ENCODE peak calls at places on chromosomes 13 and 19, in eight cellular contexts. K, J, H, U, B, P, I and X are unnamed samples.
A peak's percentile ranks its signal among the peaks of the same experiment; 100 is the strongest.

GRCh38 chr13:75368167-75368566 is 113.8 kb downstream of the TBC1D4 start:
- DNase-seq in K (no peak), J (peak; percentile 55), H (no peak), U (peak; percentile 51), B (no peak), P (no peak), I (peak; percentile 93), X (no peak)

GRCh38 chr19:37928527-37929286 is 21.7 kb downstream of the SIPA1L3 start:
- DNase-seq in K (no peak), J (no peak), H (no peak), U (no peak), B (no peak), P (no peak), I (no peak), X (no peak)

GRCh38 chr19:43395561-43395960 is 19.1 kb upstream of the TEX101 start:
- DNase-seq in K (no peak), J (no peak), H (no peak), U (no peak), B (no peak), P (no peak), I (no peak), X (no peak)

GRCh38 chr19:16070366-16070990 is 5.8 kb upstream of the TPM4 start:
- DNase-seq in K (peak; percentile 90), J (no peak), H (peak; percentile 53), U (no peak), B (no peak), P (peak; percentile 71), I (peak; percentile 81), X (peak; percentile 52)

GRCh38 chr19:12766051-12766521 is 9.3 kb downstream of the HOOK2 start:
- DNase-seq in K (no peak), J (peak; percentile 82), H (peak; percentile 80), U (no peak), B (no peak), P (peak; percentile 78), I (peak; percentile 88), X (peak; percentile 64)

GRCh38 chr19:16074488-16075365 is 1.6 kb upstream of the TPM4 start:
- DNase-seq in K (no peak), J (no peak), H (no peak), U (no peak), B (no peak), P (no peak), I (no peak), X (no peak)

GRCh38 chr13:44111701-44112100 is 232.0 kb downstream of the LACC1 start:
- DNase-seq in K (no peak), J (no peak), H (no peak), U (no peak), B (no peak), P (no peak), I (no peak), X (no peak)

GRCh38 chr13:60654405-60654804 is 257.4 kb downstream of the TDRD3 start:
- DNase-seq in K (no peak), J (peak; percentile 82), H (no peak), U (no peak), B (peak; percentile 45), P (no peak), I (peak; percentile 56), X (no peak)

GRCh38 chr13:36344886-36345437 is 1.2 kb downstream of the SPART start:
- DNase-seq in K (peak; percentile 11), J (peak; percentile 35), H (no peak), U (no peak), B (peak; percentile 56), P (no peak), I (no peak), X (no peak)

GRCh38 chr13:53703371-53704080 is 674.9 kb downstream of the OLFM4 start:
- DNase-seq in K (no peak), J (no peak), H (no peak), U (no peak), B (peak; percentile 96), P (no peak), I (no peak), X (no peak)

GRCh38 chr13:37037231-37037630 is 22.3 kb downstream of the SUPT20H start:
- DNase-seq in K (no peak), J (no peak), H (no peak), U (no peak), B (no peak), P (no peak), I (no peak), X (no peak)

GRCh38 chr13:37531054-37531453 is 67.5 kb downstream of the POSTN start:
- DNase-seq in K (no peak), J (no peak), H (no peak), U (no peak), B (no peak), P (no peak), I (no peak), X (no peak)

GRCh38 chr19:49058592-49058991 is 1.0 kb upstream of the CGB7 start:
- DNase-seq in K (no peak), J (peak; percentile 32), H (no peak), U (no peak), B (no peak), P (no peak), I (no peak), X (peak; percentile 25)

GRCh38 chr19:7230826-7231225 is 63.4 kb downstream of the INSR start:
- DNase-seq in K (no peak), J (no peak), H (no peak), U (no peak), B (no peak), P (no peak), I (no peak), X (no peak)

GRCh38 chr13:49308104-49308875 is 60.6 kb downstream of the CDADC1 start:
- DNase-seq in K (no peak), J (peak; percentile 41), H (no peak), U (no peak), B (no peak), P (no peak), I (peak; percentile 13), X (no peak)

GRCh38 chr13:41222259-41222852 is 28.0 kb upstream of the KBTBD7 start:
- DNase-seq in K (peak; percentile 59), J (peak; percentile 77), H (no peak), U (peak; percentile 12), B (peak; percentile 55), P (peak; percentile 40), I (peak; percentile 72), X (peak; percentile 4)

GRCh38 chr13:52447354-52447753 is 3.1 kb downstream of the VPS36 start:
- DNase-seq in K (no peak), J (no peak), H (no peak), U (no peak), B (no peak), P (no peak), I (no peak), X (no peak)

GRCh38 chr19:11797491-11797890 is 832 bp upstream of the ZNF491 start:
- DNase-seq in K (peak; percentile 79), J (peak; percentile 81), H (peak; percentile 46), U (peak; percentile 41), B (peak; percentile 13), P (peak; percentile 63), I (peak; percentile 66), X (peak; percentile 64)

GRCh38 chr19:6086081-6086858 is 24.0 kb downstream of the RFX2 start:
- DNase-seq in K (no peak), J (no peak), H (no peak), U (no peak), B (no peak), P (no peak), I (peak; percentile 70), X (no peak)

GRCh38 chr19:18408053-18408476 is 10.6 kb upstream of the LRRC25 start:
- DNase-seq in K (no peak), J (peak; percentile 59), H (no peak), U (peak; percentile 88), B (no peak), P (no peak), I (no peak), X (no peak)

GRCh38 chr13:24251525-24251924 is 57.9 kb upstream of the C1QTNF9 start:
- DNase-seq in K (peak; percentile 87), J (no peak), H (peak; percentile 49), U (no peak), B (no peak), P (peak; percentile 83), I (no peak), X (no peak)

GRCh38 chr19:5961969-5962945 is 15.7 kb downstream of the RANBP3 start:
- DNase-seq in K (peak; percentile 84), J (peak; percentile 16), H (peak; percentile 42), U (no peak), B (no peak), P (peak; percentile 74), I (peak; percentile 93), X (no peak)

GRCh38 chr19:52662631-52663030 is 24.5 kb upstream of the ZNF83 start:
- DNase-seq in K (no peak), J (no peak), H (no peak), U (no peak), B (no peak), P (no peak), I (no peak), X (no peak)

GRCh38 chr13:44108345-44108858 is 228.7 kb downstream of the LACC1 start:
- DNase-seq in K (no peak), J (no peak), H (no peak), U (no peak), B (no peak), P (no peak), I (peak; percentile 35), X (no peak)